ENCODE peak calls at places on chromosomes 7 and 10, in nine cellular contexts. I is MM.1S, G is EH, D is HS-5, R is AG08395, A is MG63, U is islet precursor cell, V is Daoy, O is fibroblast of villous mesenchyme. F is an unnamed sample.
A peak's percentile ranks its signal among the peaks of the same experiment; 100 is the strongest.

GRCh38 chr7:117075934-117076333 is 122.6 kb downstream of the ST7 start:
- DNase-seq in I (no peak), G (no peak), D (no peak), R (no peak), A (no peak), U (no peak), V (no peak), O (no peak), F (no peak)

GRCh38 chr7:94183289-94183749 is 179.2 kb upstream of the BET1 start:
- DNase-seq in I (peak; percentile 42), G (peak; percentile 99), D (peak; percentile 94), R (peak; percentile 87), A (peak; percentile 33), U (peak; percentile 56), V (peak; percentile 87), O (peak; percentile 100), F (no peak)

GRCh38 chr7:143126146-143126545 is 5.7 kb upstream of the PIP start:
- DNase-seq in I (no peak), G (peak; percentile 41), D (peak; percentile 50), R (no peak), A (no peak), U (no peak), V (no peak), O (no peak), F (no peak)

GRCh38 chr10:119401671-119402395 is 140.7 kb downstream of the RGS10 start:
- DNase-seq in I (no peak), G (peak; percentile 99), D (peak; percentile 99), R (peak; percentile 99), A (peak; percentile 96), U (peak; percentile 89), V (peak; percentile 93), O (peak; percentile 100), F (no peak)

GRCh38 chr10:88515235-88515634 is 67.9 kb downstream of the RNLS start:
- DNase-seq in I (no peak), G (peak; percentile 59), D (no peak), R (no peak), A (no peak), U (no peak), V (no peak), O (no peak), F (no peak)

GRCh38 chr7:42639930-42640329 is 271.9 kb downstream of the C7orf25 start:
- DNase-seq in I (no peak), G (peak; percentile 22), D (peak; percentile 14), R (peak; percentile 43), A (no peak), U (no peak), V (no peak), O (no peak), F (no peak)

GRCh38 chr7:894164-894867 is 18.0 kb downstream of the GET4 start:
- DNase-seq in I (no peak), G (no peak), D (no peak), R (no peak), A (no peak), U (no peak), V (no peak), O (no peak), F (no peak)

GRCh38 chr10:47438857-47439474 is 44.9 kb downstream of the ANXA8 start:
- DNase-seq in I (no peak), G (peak; percentile 71), D (peak; percentile 9), R (peak; percentile 81), A (no peak), U (peak; percentile 88), V (peak; percentile 42), O (peak; percentile 74), F (no peak)

GRCh38 chr7:17331891-17332501 is 33.5 kb downstream of the AHR start:
- DNase-seq in I (no peak), G (no peak), D (no peak), R (no peak), A (no peak), U (no peak), V (no peak), O (no peak), F (no peak)

GRCh38 chr7:38448842-38449241 is 175.4 kb upstream of the TARP start:
- DNase-seq in I (no peak), G (no peak), D (no peak), R (no peak), A (no peak), U (no peak), V (no peak), O (no peak), F (no peak)

GRCh38 chr7:158461824-158462223 is 125.8 kb downstream of the PTPRN2 start:
- DNase-seq in I (no peak), G (no peak), D (no peak), R (no peak), A (no peak), U (no peak), V (no peak), O (no peak), F (no peak)

GRCh38 chr10:58177362-58177947 is 90.2 kb downstream of the IPMK start:
- DNase-seq in I (peak; percentile 38), G (peak; percentile 51), D (no peak), R (peak; percentile 50), A (no peak), U (no peak), V (no peak), O (peak; percentile 49), F (no peak)

GRCh38 chr10:12777840-12778585 is 223.5 kb downstream of the CCDC3 start:
- DNase-seq in I (no peak), G (no peak), D (no peak), R (no peak), A (no peak), U (no peak), V (no peak), O (no peak), F (no peak)

GRCh38 chr7:94698275-94698674 is 42.3 kb upstream of the SGCE start:
- DNase-seq in I (no peak), G (peak; percentile 82), D (peak; percentile 67), R (peak; percentile 55), A (no peak), U (no peak), V (peak; percentile 52), O (peak; percentile 87), F (no peak)

GRCh38 chr10:12826800-12827372 is 174.6 kb downstream of the CCDC3 start:
- DNase-seq in I (no peak), G (no peak), D (no peak), R (no peak), A (no peak), U (no peak), V (no peak), O (no peak), F (no peak)

GRCh38 chr10:62046522-62047239 is 145.2 kb downstream of the ARID5B start:
- DNase-seq in I (peak; percentile 86), G (peak; percentile 84), D (no peak), R (no peak), A (peak; percentile 23), U (peak; percentile 76), V (peak; percentile 63), O (peak; percentile 95), F (no peak)

GRCh38 chr7:96359876-96360275 is 38.0 kb upstream of the SLC25A13 start:
- DNase-seq in I (no peak), G (no peak), D (no peak), R (no peak), A (no peak), U (no peak), V (no peak), O (no peak), F (no peak)

GRCh38 chr10:94315975-94316464 is 46.7 kb downstream of the NOC3L start:
- DNase-seq in I (no peak), G (peak; percentile 84), D (no peak), R (peak; percentile 44), A (peak; percentile 59), U (no peak), V (no peak), O (peak; percentile 90), F (no peak)

GRCh38 chr7:41881313-41882130 is 178.6 kb upstream of the INHBA start:
- DNase-seq in I (peak; percentile 92), G (no peak), D (no peak), R (no peak), A (no peak), U (no peak), V (peak; percentile 47), O (no peak), F (peak; percentile 64)

F was measured in activated naive CD4-positive, alpha-beta T cell treated with anti-CD3 and anti-CD28 coated beads, Interleukin-2, amount 50 U/mL, for 72 hours.